ENCODE peak calls at places on chromosomes 6 and 20, in four cellular contexts. Y is lower leg skin, B is astrocyte of the cerebellum, O is mammary epithelial cell. R is an unnamed sample.

GRCh38 chr6:45676376-45676775 is 298.6 kb upstream of the SUPT3H start:
- DNase-seq in O (no peak), Y (no peak), B (no peak), R (no peak)

GRCh38 chr6:152351742-152352141 is 285.4 kb downstream of the SYNE1 start:
- DNase-seq in B (no peak), O (no peak), Y (no peak), R (no peak)

GRCh38 chr6:35518566-35519312 is 6.0 kb upstream of the TULP1 start:
- DNase-seq in B (no peak), O (no peak), Y (no peak), R (no peak)

GRCh38 chr6:152233547-152234320 is 403.4 kb downstream of the SYNE1 start:
- DNase-seq in B (no peak), O (no peak), Y (no peak), R (no peak)

GRCh38 chr6:42104807-42105713 is 37.4 kb downstream of the C6orf132 start:
- DNase-seq in O (no peak), B (no peak), Y (no peak), R (no peak)

GRCh38 chr6:7555671-7556070 is 14.2 kb downstream of the DSP start:
- DNase-seq in Y (no peak), B (no peak), O (no peak), R (no peak)

GRCh38 chr6:95648636-95649035 is 71.3 kb downstream of the MANEA start:
- DNase-seq in O (no peak), B (no peak), Y (no peak), R (no peak)

GRCh38 chr6:26311385-26312095 is 53.5 kb upstream of the BTN3A2 start:
- DNase-seq in O (peak), Y (no peak), B (no peak), R (no peak)

GRCh38 chr6:157233686-157234085 is 89.6 kb downstream of the TMEM242 start:
- DNase-seq in O (no peak), Y (peak), B (no peak), R (no peak)

GRCh38 chr6:152147269-152147668 is 339.8 kb downstream of the ESR1 start:
- DNase-seq in Y (no peak), B (no peak), O (no peak), R (no peak)

GRCh38 chr20:44698351-44698750 is 16.8 kb upstream of the CCN5 start:
- DNase-seq in O (no peak), Y (no peak), B (no peak), R (no peak)

GRCh38 chr20:40628877-40629276 is 60.2 kb downstream of the MAFB start:
- DNase-seq in B (no peak), O (no peak), Y (no peak), R (no peak)

GRCh38 chr20:64055396-64055892 is 6.0 kb upstream of the SOX18 start:
- DNase-seq in O (no peak), Y (no peak), B (no peak), R (no peak)

GRCh38 chr6:56091159-56091869 is 156.1 kb downstream of the COL21A1 start:
- DNase-seq in O (peak), Y (no peak), B (peak), R (peak)

GRCh38 chr6:30164714-30165113 is 1.4 kb downstream of the TRIM15 start:
- DNase-seq in B (no peak), Y (no peak), O (no peak), R (no peak)

GRCh38 chr6:26474439-26474881 is 16.7 kb downstream of the BTN2A1 start:
- DNase-seq in O (no peak), Y (no peak), B (no peak), R (no peak)

GRCh38 chr20:34824026-34824860 is 1.2 kb downstream of the NCOA6 start:
- DNase-seq in B (no peak), Y (peak), O (peak), R (no peak)

GRCh38 chr6:3252861-3253596 is 5.7 kb upstream of the PSMG4 start:
- DNase-seq in Y (no peak), O (no peak), B (no peak), R (no peak)

GRCh38 chr6:1176595-1176994 is 135.3 kb upstream of the FOXQ1 start:
- DNase-seq in Y (no peak), B (no peak), O (peak), R (no peak)

GRCh38 chr6:109892451-109893435 is 85.4 kb upstream of the GPR6 start:
- DNase-seq in B (no peak), Y (no peak), O (peak), R (no peak)

GRCh38 chr6:168196881-168197635 is 118.0 kb upstream of the FRMD1 start:
- DNase-seq in Y (peak), B (no peak), O (no peak), R (no peak)

GRCh38 chr20:50569864-50570836 is 60.0 kb downstream of the PTPN1 start:
- DNase-seq in O (no peak), B (no peak), Y (no peak), R (no peak)

GRCh38 chr20:40120827-40121226 is 568.2 kb downstream of the MAFB start:
- DNase-seq in B (no peak), Y (no peak), O (no peak), R (no peak)

GRCh38 chr20:25142435-25142834 is 53.1 kb upstream of the ENTPD6 start:
- DNase-seq in B (no peak), O (no peak), Y (no peak), R (no peak)

GRCh38 chr6:30541515-30542403 is 14.5 kb downstream of the GNL1 start:
- DNase-seq in B (peak), O (peak), Y (peak), R (no peak)

GRCh38 chr20:41158082-41158625 is 20.8 kb downstream of the PLCG1 start:
- DNase-seq in Y (no peak), B (no peak), O (no peak), R (no peak)

DNA sequence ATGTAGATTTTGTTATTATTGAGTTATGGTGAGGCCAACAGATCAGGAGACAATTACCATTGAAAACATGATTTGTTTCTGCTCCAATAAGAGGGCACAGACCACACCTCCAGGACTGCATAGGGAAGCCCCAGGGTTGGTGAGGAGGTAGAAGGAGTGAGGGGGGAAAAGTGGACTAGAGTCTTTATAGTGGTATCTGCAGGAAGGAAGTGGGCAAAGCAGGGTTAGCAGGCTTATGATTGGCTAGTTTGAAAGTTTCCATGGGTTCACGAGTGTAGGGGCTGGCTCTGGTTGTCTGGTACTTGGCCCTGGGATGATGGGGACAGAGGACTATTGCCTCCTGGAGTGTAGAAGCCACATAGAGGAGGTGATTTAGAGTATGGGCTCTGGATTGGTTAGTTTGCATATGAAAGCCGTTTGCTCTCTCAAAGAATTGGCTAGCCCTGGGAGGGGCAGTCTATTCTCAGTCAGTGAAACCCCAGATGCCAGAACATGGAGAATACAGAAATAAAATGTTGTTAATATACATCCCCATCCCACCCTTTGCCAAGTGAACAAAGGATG is 156.6 kb downstream of the KLHL32 start:
- DNase-seq in B (no peak), Y (no peak), O (no peak), R (no peak)
- TF ChIP-seq CTCF in B (no peak), Y (no peak), O (no peak), R (no peak)

GRCh38 chr20:47706345-47706744 is 78.9 kb downstream of the SULF2 start:
- DNase-seq in O (no peak), B (no peak), Y (no peak), R (no peak)
- TF ChIP-seq CTCF in O (no peak), B (no peak), Y (no peak), R (no peak)

GRCh38 chr6:39370021-39370420 is 47.5 kb upstream of the KCNK16 start:
- DNase-seq in Y (no peak), B (no peak), O (no peak), R (no peak)
- TF ChIP-seq CTCF in Y (no peak), B (no peak), O (peak), R (peak)

DNA sequence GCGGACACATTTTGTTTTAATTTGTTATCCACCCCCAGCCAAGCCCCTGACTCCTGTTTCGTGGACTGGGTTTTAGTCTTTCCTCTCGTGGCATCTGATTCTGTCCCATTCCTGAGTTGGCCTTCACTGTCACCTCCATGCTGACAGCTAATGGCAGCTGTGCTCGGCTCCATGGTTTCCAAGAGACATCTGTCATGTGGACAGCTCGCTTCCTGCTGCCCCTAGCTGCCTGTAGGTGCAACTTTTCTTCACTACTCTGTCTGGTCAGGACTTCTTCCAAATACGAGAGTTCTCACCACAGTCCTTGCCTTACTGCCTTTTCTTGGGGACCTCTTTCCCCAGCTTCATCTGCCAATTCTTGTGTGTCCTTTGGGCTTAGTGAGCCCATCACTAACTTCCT is 140.6 kb downstream of the F13A1 start:
- DNase-seq in B (no peak), Y (no peak), O (no peak), R (no peak)
- TF ChIP-seq CTCF in B (no peak), Y (no peak), O (no peak), R (no peak)

GRCh38 chr6:112160745-112161144 is 73.4 kb downstream of the FAM229B start:
- DNase-seq in Y (no peak), B (no peak), O (no peak), R (no peak)

GRCh38 chr6:112154711-112155110 is 67.3 kb downstream of the FAM229B start:
- DNase-seq in B (no peak), O (no peak), Y (no peak), R (no peak)

GRCh38 chr6:112155900-112156299 is 68.5 kb downstream of the FAM229B start:
- DNase-seq in Y (no peak), O (no peak), B (no peak), R (no peak)

GRCh38 chr6:112153926-112154621 is 66.7 kb downstream of the FAM229B start:
- DNase-seq in B (no peak), Y (no peak), O (peak), R (no peak)

DNA sequence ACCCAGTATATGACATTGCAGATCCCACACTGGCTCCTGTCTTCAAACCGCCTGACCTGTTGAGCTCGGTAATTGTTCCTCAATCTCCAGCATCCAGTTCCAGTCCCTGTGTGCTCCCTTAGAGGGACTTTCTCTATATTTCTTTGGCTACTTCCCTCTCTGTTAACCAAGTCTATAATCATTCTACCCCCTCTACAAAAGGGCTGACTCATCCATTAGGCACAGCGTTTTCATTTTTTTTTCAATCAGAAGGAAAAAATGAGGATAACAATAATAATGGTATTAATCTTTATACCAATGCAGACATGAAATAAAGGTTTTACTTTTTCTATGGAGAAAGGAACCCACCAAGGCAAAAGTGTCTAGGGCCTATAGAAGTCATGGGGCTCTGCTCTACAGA is 69.3 kb downstream of the FAM229B start:
- DNase-seq in O (no peak), B (no peak), Y (no peak), R (no peak)
- TF ChIP-seq CTCF in O (no peak), B (no peak), Y (no peak), R (no peak)

GRCh38 chr6:17466707-17467106 is 73.3 kb downstream of the CAP2 start:
- DNase-seq in B (no peak), Y (no peak), O (no peak), R (no peak)
- TF ChIP-seq CTCF in B (no peak), Y (no peak), O (no peak), R (no peak)

DNA sequence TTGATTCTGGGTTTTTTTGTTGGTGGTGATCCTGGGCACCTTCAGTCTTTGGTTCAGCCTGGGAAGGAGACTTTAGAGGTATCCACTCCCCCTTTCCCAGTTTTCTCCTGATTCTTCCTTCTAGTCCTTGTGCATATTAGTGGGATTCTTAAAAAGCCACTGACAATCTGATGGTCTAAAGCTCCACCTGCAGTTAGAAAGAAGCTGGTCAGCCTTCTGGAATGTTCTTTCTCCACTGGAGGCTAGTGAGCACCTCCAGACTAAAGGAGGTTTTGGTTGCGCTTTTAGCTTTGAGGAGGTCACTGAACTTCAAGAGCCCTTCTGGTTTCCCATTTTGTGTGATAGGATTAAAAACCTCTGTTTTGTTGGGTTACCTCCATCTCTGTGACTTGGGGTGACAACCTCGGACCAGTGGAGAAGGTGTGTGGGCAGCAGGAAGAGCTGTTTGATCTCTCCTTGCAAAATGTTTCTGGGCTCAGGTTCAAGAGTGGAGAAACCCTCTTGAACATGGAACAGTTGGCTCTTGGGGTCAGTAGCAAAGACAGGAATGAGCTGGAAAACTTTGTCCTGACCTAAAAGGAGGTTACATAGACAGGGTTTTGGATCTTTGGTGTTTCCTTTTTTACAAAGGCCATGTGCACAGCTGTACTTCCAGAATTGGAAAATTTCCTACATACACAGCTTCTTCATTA is 29.0 kb downstream of the JARID2 start:
- DNase-seq in O (no peak), B (peak), Y (no peak), R (no peak)
- TF ChIP-seq CTCF in O (no peak), B (peak), Y (no peak), R (peak)

GRCh38 chr6:97674802-97675201 is 391.8 kb upstream of the MMS22L start:
- DNase-seq in Y (peak), B (no peak), O (peak), R (peak)
- TF ChIP-seq CTCF in Y (no peak), B (no peak), O (no peak), R (no peak)

DNA sequence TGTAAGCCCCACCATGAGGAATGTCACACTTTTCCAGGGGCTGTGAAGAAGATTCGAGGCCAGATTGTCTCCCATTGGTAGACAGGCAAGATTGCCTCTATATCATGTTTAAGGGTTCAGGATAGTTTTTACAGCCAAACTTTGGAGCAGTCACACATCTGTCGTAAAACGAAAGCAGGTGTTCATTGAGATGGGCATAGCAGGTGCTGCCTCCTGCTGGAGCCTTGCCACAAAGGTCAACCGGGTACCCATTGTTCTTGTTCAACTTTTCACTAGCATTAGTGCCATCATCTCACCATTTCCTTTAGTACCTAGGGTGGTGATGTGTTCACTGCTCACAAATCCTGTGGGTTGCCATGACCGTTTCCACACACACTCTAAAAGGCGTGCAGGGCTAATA is 198.3 kb downstream of the HTR1B start:
- DNase-seq in O (no peak), B (no peak), Y (no peak), R (no peak)
- TF ChIP-seq CTCF in O (no peak), B (no peak), Y (no peak), R (no peak)